ENCODE peak calls at places on chromosomes 3 and 15, in nine cellular contexts. F is astrocyte, X is adrenal gland, L is fibroblast of the aortic adventitia, U is kidney, R is heart right ventricle, B is heart left ventricle, O is psoas muscle, C is kidney epithelial cell. I is an unnamed sample.

GRCh38 chr15:63052961-63053698 is 10.6 kb downstream of the TPM1 start:
- DNase-seq in U (peak), C (no peak), O (peak), R (peak), F (no peak), X (peak), B (peak), L (peak), I (no peak)

GRCh38 chr15:37134699-37135131 is 34.4 kb upstream of the MEIS2 start:
- DNase-seq in F (no peak), X (no peak), O (no peak), L (peak), R (no peak), B (no peak), C (no peak), U (no peak), I (no peak)

GRCh38 chr3:126542340-126543241 is 16.1 kb downstream of the C3orf22 start:
- DNase-seq in X (peak), L (no peak), U (peak), R (no peak), O (no peak), B (no peak), C (no peak), F (no peak), I (no peak)

GRCh38 chr3:185586644-185586964 is 509 bp downstream of the SENP2 start:
- DNase-seq in F (no peak), B (no peak), L (no peak), X (no peak), O (no peak), R (no peak), C (no peak), U (no peak), I (no peak)

GRCh38 chr3:30819067-30819798 is 75.2 kb downstream of the GADL1 start:
- DNase-seq in L (no peak), U (no peak), O (no peak), R (no peak), X (no peak), B (no peak), C (no peak), F (no peak), I (no peak)

GRCh38 chr3:77196146-77196545 is 156.2 kb downstream of the ROBO2 start:
- DNase-seq in B (no peak), C (no peak), U (no peak), O (no peak), L (no peak), F (no peak), X (no peak), R (no peak), I (no peak)

GRCh38 chr3:61531528-61531927 is 29.8 kb upstream of the PTPRG start:
- DNase-seq in F (no peak), L (no peak), O (no peak), B (no peak), C (no peak), X (no peak), R (no peak), U (no peak), I (no peak)

GRCh38 chr15:92848852-92849598 is 51.1 kb upstream of the CHD2 start:
- DNase-seq in F (peak), L (peak), R (no peak), C (no peak), O (no peak), B (no peak), U (no peak), X (no peak), I (no peak)

GRCh38 chr15:38707802-38708671 is 143.4 kb upstream of the RASGRP1 start:
- DNase-seq in O (no peak), B (no peak), U (no peak), F (peak), R (peak), X (peak), L (peak), C (no peak), I (no peak)

GRCh38 chr3:36903119-36903882 is 41.6 kb downstream of the TRANK1 start:
- DNase-seq in O (no peak), F (no peak), U (no peak), L (no peak), R (no peak), X (no peak), B (no peak), C (no peak), I (no peak)

GRCh38 chr3:167203062-167203461 is 177.0 kb downstream of the ZBBX start:
- DNase-seq in O (no peak), B (no peak), U (no peak), R (no peak), L (no peak), C (no peak), X (no peak), F (no peak), I (no peak)

GRCh38 chr3:78434801-78435200 is 1333.0 kb downstream of the ROBO1 start:
- DNase-seq in U (no peak), X (no peak), O (no peak), L (no peak), C (no peak), F (peak), R (no peak), B (no peak), I (no peak)

GRCh38 chr3:136250862-136251460 is 821 bp downstream of the PCCB start:
- DNase-seq in B (peak), R (peak), F (peak), O (peak), L (peak), U (peak), C (no peak), X (peak), I (no peak)

GRCh38 chr15:31272558-31273257 is 53.9 kb upstream of the KLF13 start:
- DNase-seq in F (no peak), R (peak), O (no peak), L (no peak), B (peak), X (peak), C (no peak), U (no peak), I (no peak)

GRCh38 chr3:99783009-99783573 is 34.6 kb upstream of the CMSS1 start:
- DNase-seq in X (no peak), F (peak), B (no peak), O (no peak), R (no peak), L (peak), U (no peak), C (peak), I (peak)

GRCh38 chr3:183634707-183635106 is 716 bp upstream of the KLHL24 start:
- DNase-seq in L (no peak), F (no peak), R (no peak), B (no peak), O (no peak), U (no peak), C (no peak), X (no peak), I (no peak)
- H3K4me3 ChIP-seq in L (no peak), F (no peak), R (peak), B (peak), O (peak), U (peak), C (no peak), X (no peak), I (no peak)

GRCh38 chr3:154018100-154018696 is 103.0 kb upstream of the ARHGEF26 start:
- DNase-seq in O (no peak), U (no peak), X (no peak), C (no peak), R (no peak), B (no peak), F (no peak), L (peak), I (no peak)

GRCh38 chr3:154025007-154025406 is 96.2 kb upstream of the ARHGEF26 start:
- DNase-seq in X (no peak), R (no peak), C (no peak), F (no peak), B (no peak), L (no peak), U (no peak), O (no peak), I (no peak)

GRCh38 chr3:154022603-154023002 is 98.6 kb upstream of the ARHGEF26 start:
- DNase-seq in B (no peak), X (no peak), U (no peak), L (no peak), C (no peak), R (no peak), F (no peak), O (no peak), I (no peak)

DNA sequence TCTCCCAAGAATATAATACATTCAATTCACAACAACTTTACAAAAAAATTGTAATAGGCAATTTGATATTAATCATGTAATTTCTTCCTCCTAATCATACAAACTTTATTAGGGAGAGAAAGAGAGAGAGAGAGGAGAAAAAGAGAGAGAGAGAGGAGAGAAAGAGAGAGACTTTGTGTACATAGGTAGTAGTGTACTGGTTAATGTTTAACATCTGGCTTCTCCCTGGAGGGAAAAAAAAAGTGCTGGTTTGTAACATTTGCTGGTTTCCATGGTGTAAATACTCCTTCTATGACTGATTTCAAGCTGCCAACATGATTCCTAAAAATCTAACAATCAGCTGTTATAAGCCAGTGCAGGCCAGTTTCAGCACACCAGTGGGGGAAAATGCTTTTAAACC is 98.0 kb upstream of the ARHGEF26 start:
- DNase-seq in F (no peak), C (peak), U (no peak), R (no peak), X (no peak), B (no peak), O (no peak), L (no peak), I (no peak)
- TF ChIP-seq CTCF in F (no peak), C (no peak), U (no peak), R (no peak), X (no peak), B (no peak), O (no peak), L (no peak), I (no peak)

DNA sequence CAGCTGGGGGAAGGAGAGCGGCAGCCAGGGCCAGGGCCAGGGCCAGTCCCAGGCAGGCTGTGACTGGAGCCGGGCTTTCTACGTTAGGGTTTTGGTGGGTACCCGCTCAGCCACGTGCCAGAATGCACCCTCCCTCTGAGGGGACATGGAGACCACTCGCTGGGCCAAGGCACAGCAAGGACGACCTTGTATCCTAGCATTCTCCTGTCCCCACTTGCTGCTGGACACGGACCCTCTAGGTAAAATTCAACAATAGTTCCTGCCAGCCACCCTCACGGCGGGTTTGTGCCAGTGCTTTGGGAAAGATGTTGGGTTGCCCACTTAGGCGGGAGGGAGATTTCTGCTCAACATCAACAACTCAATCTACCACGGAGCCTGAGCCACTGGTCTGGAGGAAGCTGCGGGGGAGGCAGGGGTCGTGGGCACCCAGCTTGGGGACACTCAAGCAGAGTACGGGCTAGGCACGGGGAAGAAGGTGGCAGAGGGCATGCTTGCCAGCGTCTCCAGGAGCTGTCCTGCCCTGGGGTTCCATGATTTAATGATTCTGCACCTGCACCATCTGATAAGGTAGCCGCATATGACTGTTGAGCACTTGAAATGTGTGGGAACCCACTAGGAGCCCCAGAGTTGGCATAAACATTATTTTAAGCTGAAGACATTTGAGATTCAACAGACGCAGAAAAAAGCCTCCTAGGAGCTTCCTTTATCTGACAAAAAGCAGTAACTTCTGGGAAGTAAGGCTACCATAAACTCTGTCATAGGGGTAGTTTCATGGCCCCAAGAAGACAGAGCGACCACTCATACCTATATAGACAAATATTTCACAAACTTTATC is 22.5 kb upstream of the C15orf39 start:
- DNase-seq in C (no peak), F (no peak), B (no peak), O (no peak), L (no peak), X (no peak), U (no peak), R (no peak), I (no peak)
- H3K4me3 ChIP-seq in C (no peak), F (no peak), B (peak), O (peak), L (no peak), X (no peak), U (peak), R (peak), I (no peak)

DNA sequence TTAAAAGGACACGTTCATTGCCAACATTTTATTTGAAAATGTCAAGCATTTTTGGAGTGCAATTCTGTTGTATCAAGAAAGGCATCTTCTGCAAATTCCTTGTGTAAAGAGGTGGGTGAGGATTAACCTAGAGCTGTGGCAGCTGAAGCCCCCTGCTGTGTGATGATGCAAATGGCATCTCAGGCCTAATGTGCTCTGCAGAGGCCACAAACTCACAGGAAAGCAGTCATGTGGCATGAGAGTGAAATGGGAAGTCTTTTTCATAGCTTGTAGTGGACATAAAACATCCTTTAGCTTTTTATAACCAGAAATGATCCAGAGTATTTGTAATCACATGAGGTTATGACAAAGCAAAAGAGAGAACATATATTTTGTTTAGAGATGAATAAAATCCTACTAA is 6.4 kb downstream of the CADM2 start:
- DNase-seq in U (no peak), R (no peak), O (no peak), L (no peak), F (no peak), B (no peak), C (no peak), X (no peak), I (no peak)
- TF ChIP-seq CTCF in U (no peak), R (no peak), O (peak), L (no peak), F (peak), B (no peak), C (peak), X (no peak), I (no peak)

DNA sequence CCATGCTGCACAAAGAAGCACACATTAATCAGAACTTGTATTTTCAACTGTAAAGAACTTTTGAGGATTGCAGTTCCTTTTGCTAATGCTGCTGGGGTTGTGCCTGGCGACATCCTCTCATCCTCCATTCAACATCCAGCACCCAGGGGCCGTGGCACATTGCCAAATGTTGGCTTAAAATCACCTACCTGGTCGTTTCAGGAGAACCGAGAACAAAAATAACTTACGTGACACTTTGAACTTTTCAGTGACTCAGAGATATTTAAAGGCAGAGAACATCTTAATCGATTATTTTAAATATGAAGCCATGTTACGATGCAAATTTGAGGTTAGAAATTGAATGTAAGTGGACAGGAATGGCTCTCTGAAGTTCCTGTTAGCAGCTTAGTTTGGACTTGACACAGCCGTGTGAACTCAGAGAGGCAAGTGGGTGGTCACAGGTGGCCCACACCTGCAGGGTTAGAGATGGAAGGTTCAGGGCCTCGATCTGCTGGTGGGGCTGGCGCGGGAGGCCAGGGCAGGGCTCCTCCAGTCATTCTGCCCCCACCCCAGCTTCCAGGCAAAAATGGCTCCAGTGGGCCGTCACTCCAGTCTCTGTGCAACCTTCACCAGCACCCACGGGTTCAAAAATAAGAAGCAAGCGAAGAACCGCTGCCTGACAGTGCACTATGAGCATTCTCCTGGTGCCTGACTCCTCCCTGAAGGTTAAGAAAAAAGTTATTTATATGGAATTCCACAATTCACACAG is 12.2 kb downstream of the LRRK1 start:
- DNase-seq in R (no peak), U (no peak), L (no peak), B (no peak), F (no peak), O (no peak), X (no peak), C (no peak), I (no peak)
- H3K4me3 ChIP-seq in R (no peak), U (no peak), L (no peak), B (no peak), F (no peak), O (no peak), X (no peak), C (no peak), I (no peak)

GRCh38 chr3:16932877-16933276 is 48.1 kb downstream of the PLCL2 start:
- DNase-seq in X (no peak), B (no peak), U (no peak), O (no peak), C (no peak), R (no peak), L (peak), F (no peak), I (no peak)

GRCh38 chr3:16923112-16923511 is 38.4 kb downstream of the PLCL2 start:
- DNase-seq in B (no peak), X (no peak), F (no peak), L (no peak), U (no peak), O (no peak), R (no peak), C (no peak), I (no peak)

GRCh38 chr3:16928386-16929132 is 43.8 kb downstream of the PLCL2 start:
- DNase-seq in X (no peak), L (no peak), F (peak), R (no peak), B (no peak), U (no peak), O (no peak), C (no peak), I (no peak)

DNA sequence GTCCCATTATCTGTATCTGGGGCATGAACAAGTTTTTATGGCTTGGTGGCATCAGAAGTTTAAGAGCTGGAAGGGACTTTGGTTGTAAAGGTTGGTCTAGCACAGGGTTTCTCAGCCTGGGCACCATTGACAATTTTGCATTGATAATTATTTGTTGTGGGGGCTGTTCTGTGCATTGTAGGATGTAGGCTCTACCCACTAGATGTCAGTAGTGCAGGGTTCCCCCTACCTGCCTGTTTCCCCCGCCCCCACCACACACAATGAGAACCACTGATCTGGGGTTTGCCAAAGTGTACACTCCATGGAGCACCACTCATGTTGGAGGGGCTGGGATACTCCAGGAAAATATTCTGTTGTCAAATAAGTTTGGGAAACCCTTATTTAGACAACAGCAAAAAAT is 42.7 kb downstream of the PLCL2 start:
- DNase-seq in X (no peak), O (no peak), B (no peak), L (no peak), F (no peak), R (no peak), U (no peak), C (no peak), I (no peak)
- TF ChIP-seq CTCF in X (no peak), O (no peak), B (no peak), L (no peak), F (no peak), R (no peak), U (no peak), C (no peak), I (no peak)

GRCh38 chr3:119085070-119085439 is 50.4 kb upstream of the IGSF11 start:
- DNase-seq in B (no peak), X (no peak), R (no peak), L (no peak), U (no peak), C (no peak), F (no peak), O (no peak), I (no peak)
- H3K4me3 ChIP-seq in B (no peak), X (no peak), R (no peak), L (no peak), U (no peak), C (no peak), F (no peak), O (no peak), I (no peak)

GRCh38 chr3:130480736-130481135 is 36.2 kb upstream of the COL6A6 start:
- DNase-seq in O (no peak), B (peak), X (no peak), U (no peak), C (no peak), F (peak), R (peak), L (peak), I (no peak)
- TF ChIP-seq CTCF in O (no peak), B (peak), X (peak), U (peak), C (peak), F (peak), R (no peak), L (peak), I (peak)